ENCODE peak calls at places on chromosome 9, in seven cellular contexts. D, B, P, L, X, O and G are unnamed samples.

GRCh38 chr9:137281345-137282116 is 4.0 kb downstream of the TOR4A start:
- DNase-seq in D (no peak), L (peak; percentile 32), P (peak; percentile 76), O (peak; percentile 74), B (peak; percentile 64), X (no peak), G (no peak)

GRCh38 chr9:2022560-2022959 is 7.4 kb downstream of the SMARCA2 start:
- DNase-seq in D (no peak), O (no peak), P (no peak), L (no peak), X (no peak), B (no peak), G (no peak)

GRCh38 chr9:112218908-112219307 is 43.8 kb upstream of the SUSD1 start:
- DNase-seq in P (no peak), L (no peak), O (no peak), B (no peak), X (no peak), D (no peak), G (no peak)

GRCh38 chr9:129678844-129679243 is 13.4 kb downstream of the PRRX2 start:
- DNase-seq in O (no peak), B (no peak), D (no peak), L (no peak), P (no peak), X (no peak), G (no peak)

GRCh38 chr9:122113574-122113973 is 20.5 kb upstream of the TTLL11 start:
- DNase-seq in D (no peak), O (peak; percentile 11), X (no peak), L (no peak), P (no peak), B (peak; percentile 85), G (no peak)

GRCh38 chr9:80755586-80755985 is 933.8 kb downstream of the TLE1 start:
- DNase-seq in O (no peak), X (no peak), D (no peak), B (no peak), P (no peak), L (no peak), G (no peak)

GRCh38 chr9:69176446-69177135 is 2.5 kb downstream of the TJP2 start:
- DNase-seq in P (no peak), L (no peak), X (no peak), B (no peak), O (no peak), D (no peak), G (no peak)

GRCh38 chr9:928363-929042 is 48.0 kb upstream of the DMRT3 start:
- DNase-seq in P (peak; percentile 90), L (peak; percentile 60), X (peak; percentile 47), D (peak; percentile 37), B (peak; percentile 43), O (peak; percentile 27), G (peak; percentile 36)

GRCh38 chr9:18689881-18690280 is 215.9 kb downstream of the ADAMTSL1 start:
- DNase-seq in L (no peak), B (no peak), O (no peak), X (no peak), P (no peak), D (no peak), G (no peak)

GRCh38 chr9:71725590-71726338 is 42.5 kb downstream of the CEMIP2 start:
- DNase-seq in O (no peak), X (peak; percentile 92), D (peak; percentile 79), P (no peak), B (no peak), L (peak; percentile 49), G (no peak)

GRCh38 chr9:70881321-70881720 is 240.1 kb downstream of the TRPM3 start:
- DNase-seq in X (no peak), P (no peak), B (peak; percentile 47), O (no peak), D (no peak), L (no peak), G (no peak)

GRCh38 chr9:69916950-69917349 is 96.3 kb downstream of the CFAP95 start:
- DNase-seq in D (no peak), P (no peak), B (no peak), X (peak; percentile 75), L (no peak), O (no peak), G (no peak)

GRCh38 chr9:70112981-70113380 is 69.3 kb downstream of the MAMDC2 start:
- DNase-seq in X (peak; percentile 29), D (no peak), O (no peak), B (no peak), P (no peak), L (no peak), G (no peak)

GRCh38 chr9:38639577-38639940 is 19.2 kb upstream of the ANKRD18A start:
- DNase-seq in D (no peak), L (no peak), P (no peak), O (no peak), B (no peak), X (no peak), G (no peak)

GRCh38 chr9:93257808-93258331 is 73.9 kb downstream of the WNK2 start:
- DNase-seq in P (no peak), D (no peak), B (no peak), O (peak; percentile 11), X (peak; percentile 48), L (no peak), G (no peak)

GRCh38 chr9:105243015-105243686 is 1.3 kb upstream of the SLC44A1 start:
- DNase-seq in X (no peak), O (peak; percentile 8), L (no peak), P (peak; percentile 48), D (no peak), B (peak; percentile 4), G (no peak)

GRCh38 chr9:35508069-35508468 is 18.2 kb downstream of the RUSC2 start:
- DNase-seq in B (no peak), D (no peak), L (no peak), O (no peak), X (no peak), P (no peak), G (no peak)

GRCh38 chr9:85040806-85041575 is 371.5 kb downstream of the NTRK2 start:
- DNase-seq in L (no peak), P (peak; percentile 19), X (no peak), O (no peak), D (no peak), B (no peak), G (no peak)

GRCh38 chr9:81394816-81395215 is 294.5 kb downstream of the TLE1 start:
- DNase-seq in O (peak; percentile 10), B (no peak), X (no peak), D (no peak), L (peak; percentile 27), P (no peak), G (no peak)

GRCh38 chr9:136328622-136329041 is 1.3 kb downstream of the GPSM1 start:
- DNase-seq in B (peak; percentile 81), X (no peak), P (peak; percentile 45), L (peak; percentile 73), O (peak; percentile 72), D (no peak), G (no peak)

DNA sequence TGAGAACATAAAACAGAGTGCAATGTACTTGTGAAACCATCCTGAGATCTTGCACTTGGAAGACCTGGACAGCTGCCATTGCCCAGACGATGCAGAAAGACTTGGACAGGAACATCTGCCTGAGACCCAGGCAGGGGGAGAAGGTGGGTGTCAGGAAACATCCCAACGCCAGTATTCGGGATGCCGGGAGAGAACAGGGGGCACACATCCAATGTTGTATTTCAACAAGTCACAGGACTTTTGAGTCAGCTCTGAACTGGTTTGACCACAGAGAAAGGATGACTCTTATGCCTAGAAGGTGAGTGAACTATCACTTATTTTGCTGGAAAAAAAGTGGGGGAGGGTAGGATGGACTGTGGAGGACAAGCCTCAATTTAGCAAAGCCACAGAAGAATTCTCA is 124.6 kb downstream of the ROR2 start:
- DNase-seq in B (no peak), D (no peak), X (peak; percentile 64), L (no peak), O (no peak), P (no peak), G (no peak)
- TF ChIP-seq EZH2phosphoT487 in B (no peak), D (no peak), X (no peak), L (no peak), O (no peak), P (no peak), G (no peak)

DNA sequence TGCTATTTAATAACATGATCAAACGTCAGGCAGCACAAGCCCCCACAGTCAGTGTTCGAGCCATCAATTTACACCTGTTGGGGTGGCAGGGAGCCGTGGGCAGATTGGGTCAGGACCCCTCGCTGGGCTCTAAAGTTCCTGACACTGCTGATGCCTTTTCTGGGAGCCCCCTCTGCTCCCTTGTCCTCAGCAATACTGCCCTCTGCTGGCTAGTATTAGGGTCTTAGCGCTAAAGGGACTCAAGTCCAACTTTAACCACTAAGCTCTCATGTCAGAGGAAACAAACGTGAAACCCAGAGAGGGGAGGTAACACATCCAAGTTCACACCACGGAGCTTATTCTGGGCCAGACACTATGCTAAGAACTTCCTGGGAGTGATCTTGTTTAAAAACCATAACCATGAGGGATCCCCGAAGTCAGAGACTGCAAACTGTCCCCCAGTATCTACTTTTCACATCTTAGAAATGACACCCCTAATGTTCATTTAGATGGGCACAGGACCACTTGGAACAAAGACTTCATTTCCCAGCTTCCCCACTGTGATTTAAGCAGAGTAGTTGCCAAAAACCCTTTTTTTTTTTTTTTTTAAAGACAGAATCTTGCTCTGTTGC is 20.4 kb downstream of the ANKS6 start:
- DNase-seq in O (peak; percentile 88), B (peak; percentile 89), L (peak; percentile 86), D (peak; percentile 60), P (peak; percentile 96), X (peak; percentile 64), G (peak; percentile 72)
- TF ChIP-seq CTCF in O (peak; percentile 89), B (peak; percentile 83), L (peak; percentile 73), D (peak; percentile 60), P (peak; percentile 79), X (peak; percentile 80), G (peak; percentile 90)

GRCh38 chr9:113798062-113799030 is 77.8 kb upstream of the ZNF618 start:
- DNase-seq in D (no peak), O (no peak), X (peak; percentile 48), L (no peak), B (no peak), P (peak; percentile 52), G (no peak)
- TF ChIP-seq EZH2phosphoT487 in D (no peak), O (no peak), X (no peak), L (no peak), B (no peak), P (no peak), G (no peak)

GRCh38 chr9:37380570-37380969 is 41.9 kb upstream of the GRHPR start:
- DNase-seq in X (no peak), D (no peak), P (no peak), B (no peak), O (no peak), L (no peak), G (no peak)

GRCh38 chr9:37378613-37379004 is 43.9 kb upstream of the GRHPR start:
- DNase-seq in O (no peak), X (no peak), L (no peak), P (no peak), D (no peak), B (no peak), G (no peak)

GRCh38 chr9:37381094-37381741 is 41.3 kb upstream of the GRHPR start:
- DNase-seq in B (no peak), O (no peak), X (no peak), D (no peak), P (no peak), L (no peak), G (peak; percentile 43)

GRCh38 chr9:37377688-37378612 is 44.5 kb upstream of the GRHPR start:
- DNase-seq in D (no peak), X (no peak), B (no peak), P (no peak), O (no peak), L (no peak), G (no peak)

DNA sequence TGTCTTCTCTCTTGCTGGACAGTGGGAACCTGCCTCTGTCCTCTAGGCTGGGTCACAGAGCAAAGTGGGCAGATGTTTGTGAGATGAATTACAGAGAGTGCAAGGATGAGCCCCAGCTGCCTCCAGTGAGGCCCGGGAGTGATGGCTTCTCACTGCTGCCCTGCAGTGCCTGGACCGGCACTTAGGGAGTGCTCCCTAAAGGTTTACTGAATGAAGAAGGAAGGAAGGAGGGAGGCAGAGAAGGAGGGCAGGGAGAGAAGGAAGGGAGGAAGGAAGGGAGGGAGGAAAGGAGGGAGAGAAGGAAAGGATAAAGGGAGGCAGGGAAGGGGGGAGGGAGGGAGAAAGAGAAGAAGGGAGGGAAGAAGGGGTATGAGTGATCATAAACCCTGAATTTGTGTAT is 42.7 kb upstream of the GRHPR start:
- DNase-seq in P (no peak), O (no peak), D (no peak), X (no peak), B (no peak), L (no peak), G (no peak)
- TF ChIP-seq CTCF in P (no peak), O (no peak), D (no peak), X (no peak), B (no peak), L (no peak), G (no peak)